ENCODE peak calls at places on chromosomes 12 and 14, in four cellular contexts. One of them, this sample, is unnamed. For H3K9me3, the result is how much of the 10 kb centered on the place peaks cover.

GRCh38 chr12:106133136-106134087 is 5.3 kb downstream of the NUAK1 start:
- DNase-seq in upper lobe of left lung: no peak
- DNase-seq in adipocyte: no peak
- DNase-seq in tibial nerve: no peak
- DNase-seq in this sample: no peak

GRCh38 chr14:56933446-56933845 is 123.2 kb upstream of the OTX2 start:
- DNase-seq in tibial nerve: no peak
- DNase-seq in adipocyte: no peak
- DNase-seq in upper lobe of left lung: no peak
- DNase-seq in this sample: no peak

GRCh38 chr12:95083938-95084337 is 10.5 kb upstream of the NR2C1 start:
- DNase-seq in tibial nerve: no peak
- DNase-seq in adipocyte: peak
- DNase-seq in upper lobe of left lung: no peak
- DNase-seq in this sample: no peak

GRCh38 chr12:93892431-93893210 is 215.4 kb downstream of the CRADD start:
- DNase-seq in tibial nerve: no peak
- DNase-seq in adipocyte: no peak
- DNase-seq in upper lobe of left lung: no peak
- DNase-seq in this sample: no peak

GRCh38 chr12:47082963-47083621 is 3.3 kb upstream of the AMIGO2 start:
- DNase-seq in upper lobe of left lung: peak
- DNase-seq in adipocyte: peak
- DNase-seq in tibial nerve: no peak
- DNase-seq in this sample: no peak

GRCh38 chr14:54901380-54902142 is 1.1 kb downstream of the GCH1 start:
- DNase-seq in tibial nerve: no peak
- DNase-seq in adipocyte: no peak
- DNase-seq in upper lobe of left lung: peak
- DNase-seq in this sample: no peak

GRCh38 chr14:101933209-101933608 is 31.2 kb upstream of the DYNC1H1 start:
- DNase-seq in upper lobe of left lung: no peak
- DNase-seq in adipocyte: no peak
- DNase-seq in tibial nerve: no peak
- DNase-seq in this sample: no peak

GRCh38 chr12:57893460-57894353 is 47.2 kb upstream of the CTDSP2 start:
- DNase-seq in upper lobe of left lung: peak
- DNase-seq in adipocyte: peak
- DNase-seq in tibial nerve: peak
- DNase-seq in this sample: no peak

GRCh38 chr12:119208626-119209061 is 29.9 kb downstream of the HSPB8 start:
- DNase-seq in adipocyte: no peak
- DNase-seq in upper lobe of left lung: peak
- DNase-seq in tibial nerve: peak
- DNase-seq in this sample: peak

GRCh38 chr12:12088761-12089160 is 18.0 kb downstream of the BCL2L14 start:
- DNase-seq in upper lobe of left lung: no peak
- DNase-seq in adipocyte: no peak
- DNase-seq in tibial nerve: no peak
- DNase-seq in this sample: no peak

GRCh38 chr14:61662437-61663311 is 32.6 kb upstream of the HIF1A start:
- DNase-seq in adipocyte: peak
- DNase-seq in tibial nerve: no peak
- DNase-seq in upper lobe of left lung: peak
- DNase-seq in this sample: peak

GRCh38 chr14:90671382-90671781 is 144.8 kb downstream of the TTC7B start:
- DNase-seq in upper lobe of left lung: no peak
- DNase-seq in tibial nerve: no peak
- DNase-seq in adipocyte: no peak
- DNase-seq in this sample: no peak

GRCh38 chr14:49623941-49624806 is 3.6 kb downstream of the MGAT2 start:
- DNase-seq in adipocyte: no peak
- DNase-seq in tibial nerve: no peak
- DNase-seq in upper lobe of left lung: no peak
- DNase-seq in this sample: no peak

GRCh38 chr14:94575730-94576585 is 5.3 kb upstream of the SERPINA5 start:
- DNase-seq in adipocyte: no peak
- DNase-seq in tibial nerve: no peak
- DNase-seq in upper lobe of left lung: no peak
- DNase-seq in this sample: no peak

GRCh38 chr12:89470741-89471504 is 53.7 kb downstream of the GALNT4 start:
- DNase-seq in tibial nerve: no peak
- DNase-seq in adipocyte: peak
- DNase-seq in upper lobe of left lung: no peak
- DNase-seq in this sample: no peak

GRCh38 chr12:15472036-15472435 is 149.7 kb downstream of the PTPRO start:
- DNase-seq in upper lobe of left lung: peak
- DNase-seq in tibial nerve: no peak
- DNase-seq in adipocyte: no peak
- DNase-seq in this sample: no peak

GRCh38 chr12:119804011-119804641 is 73.0 kb downstream of the CIT start:
- DNase-seq in tibial nerve: no peak
- DNase-seq in adipocyte: peak
- DNase-seq in upper lobe of left lung: peak
- DNase-seq in this sample: no peak

GRCh38 chr12:98973395-98973794 is 328.3 kb downstream of the APAF1 start:
- DNase-seq in adipocyte: peak
- DNase-seq in tibial nerve: no peak
- DNase-seq in upper lobe of left lung: no peak
- DNase-seq in this sample: no peak

GRCh38 chr14:80419339-80419738 is 208.0 kb upstream of the DIO2 start:
- DNase-seq in tibial nerve: no peak
- DNase-seq in adipocyte: no peak
- DNase-seq in upper lobe of left lung: no peak
- DNase-seq in this sample: no peak

GRCh38 chr14:41404121-41404520 is 202.6 kb upstream of the LRFN5 start:
- DNase-seq in tibial nerve: no peak
- DNase-seq in adipocyte: no peak
- DNase-seq in upper lobe of left lung: no peak
- DNase-seq in this sample: no peak
- H3K9me3 ChIP-seq in tibial nerve: under half
- H3K9me3 ChIP-seq in adipocyte: under half
- H3K9me3 ChIP-seq in upper lobe of left lung: under half
- H3K9me3 ChIP-seq in this sample: under half

DNA sequence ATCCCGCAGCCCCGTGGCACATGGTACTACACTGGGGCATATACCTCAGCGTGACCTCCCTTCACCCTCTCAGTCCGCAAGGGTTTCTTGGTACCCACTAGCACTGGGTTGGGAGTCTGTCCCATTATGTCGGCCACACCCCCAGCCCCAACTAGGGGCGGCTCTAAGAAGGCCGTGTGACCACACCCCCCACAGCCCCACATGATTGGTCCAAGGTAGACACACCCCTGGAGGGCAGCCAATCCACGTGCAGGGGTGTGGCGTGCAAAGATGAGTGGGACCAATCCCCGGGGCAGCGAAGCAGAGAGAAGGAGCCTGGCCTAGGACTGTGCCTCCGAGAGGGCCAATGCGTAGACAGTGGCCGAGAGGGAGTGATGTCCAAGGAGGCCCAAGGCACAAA is 34.6 kb upstream of the BEGAIN start:
- DNase-seq in upper lobe of left lung: no peak
- DNase-seq in tibial nerve: no peak
- DNase-seq in adipocyte: no peak
- DNase-seq in this sample: no peak
- H3K9me3 ChIP-seq in upper lobe of left lung: under half
- H3K9me3 ChIP-seq in tibial nerve: under half
- H3K9me3 ChIP-seq in adipocyte: under half
- H3K9me3 ChIP-seq in this sample: under half

GRCh38 chr14:32802295-32802694 is 136.4 kb upstream of the NPAS3 start:
- DNase-seq in adipocyte: no peak
- DNase-seq in tibial nerve: no peak
- DNase-seq in upper lobe of left lung: no peak
- DNase-seq in this sample: no peak
- H3K9me3 ChIP-seq in adipocyte: under half
- H3K9me3 ChIP-seq in tibial nerve: under half
- H3K9me3 ChIP-seq in upper lobe of left lung: under half
- H3K9me3 ChIP-seq in this sample: under half

GRCh38 chr14:26402126-26402525 is 195.7 kb downstream of the NOVA1 start:
- DNase-seq in upper lobe of left lung: no peak
- DNase-seq in tibial nerve: no peak
- DNase-seq in adipocyte: no peak
- DNase-seq in this sample: no peak
- H3K9me3 ChIP-seq in upper lobe of left lung: under half
- H3K9me3 ChIP-seq in tibial nerve: under half
- H3K9me3 ChIP-seq in adipocyte: under half
- H3K9me3 ChIP-seq in this sample: under half

GRCh38 chr12:129081755-129082250 is 228.5 kb downstream of the GLT1D1 start:
- DNase-seq in upper lobe of left lung: no peak
- DNase-seq in adipocyte: no peak
- DNase-seq in tibial nerve: no peak
- DNase-seq in this sample: peak

GRCh38 chr12:129080821-129081220 is 227.5 kb downstream of the GLT1D1 start:
- DNase-seq in upper lobe of left lung: no peak
- DNase-seq in tibial nerve: no peak
- DNase-seq in adipocyte: no peak
- DNase-seq in this sample: peak

GRCh38 chr12:129080413-129080812 is 227.1 kb downstream of the GLT1D1 start:
- DNase-seq in adipocyte: no peak
- DNase-seq in tibial nerve: no peak
- DNase-seq in upper lobe of left lung: no peak
- DNase-seq in this sample: no peak

GRCh38 chr12:129082441-129082840 is 229.2 kb downstream of the GLT1D1 start:
- DNase-seq in upper lobe of left lung: no peak
- DNase-seq in tibial nerve: no peak
- DNase-seq in adipocyte: no peak
- DNase-seq in this sample: peak

DNA sequence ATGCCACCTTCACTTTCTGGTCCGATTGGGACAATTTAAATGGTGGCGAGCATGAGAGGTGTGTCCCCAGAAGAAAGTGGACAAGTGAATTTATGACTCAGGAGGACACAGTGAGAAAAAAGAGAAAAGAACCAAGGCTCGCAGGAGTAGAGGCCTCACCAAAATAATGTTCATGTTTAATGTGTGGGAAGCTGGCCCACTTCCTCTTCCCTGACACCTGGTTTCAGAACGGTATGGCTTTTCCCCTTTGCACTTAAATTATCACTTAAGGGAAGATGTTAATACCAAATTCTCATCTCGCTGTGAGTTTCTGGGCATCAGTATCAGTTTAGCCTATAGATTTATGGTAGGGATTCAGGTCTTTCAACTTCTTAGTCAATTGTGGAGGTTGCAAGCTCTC is 226.4 kb downstream of the GLT1D1 start:
- DNase-seq in upper lobe of left lung: no peak
- DNase-seq in adipocyte: no peak
- DNase-seq in tibial nerve: no peak
- DNase-seq in this sample: no peak
- H3K9me3 ChIP-seq in upper lobe of left lung: under half
- H3K9me3 ChIP-seq in adipocyte: under half
- H3K9me3 ChIP-seq in tibial nerve: under half
- H3K9me3 ChIP-seq in this sample: under half

GRCh38 chr12:1391722-1392121 is 202.7 kb downstream of the FBXL14 start:
- DNase-seq in upper lobe of left lung: no peak
- DNase-seq in adipocyte: no peak
- DNase-seq in tibial nerve: no peak
- DNase-seq in this sample: no peak
- H3K9me3 ChIP-seq in upper lobe of left lung: under half
- H3K9me3 ChIP-seq in adipocyte: under half
- H3K9me3 ChIP-seq in tibial nerve: under half
- H3K9me3 ChIP-seq in this sample: under half

DNA sequence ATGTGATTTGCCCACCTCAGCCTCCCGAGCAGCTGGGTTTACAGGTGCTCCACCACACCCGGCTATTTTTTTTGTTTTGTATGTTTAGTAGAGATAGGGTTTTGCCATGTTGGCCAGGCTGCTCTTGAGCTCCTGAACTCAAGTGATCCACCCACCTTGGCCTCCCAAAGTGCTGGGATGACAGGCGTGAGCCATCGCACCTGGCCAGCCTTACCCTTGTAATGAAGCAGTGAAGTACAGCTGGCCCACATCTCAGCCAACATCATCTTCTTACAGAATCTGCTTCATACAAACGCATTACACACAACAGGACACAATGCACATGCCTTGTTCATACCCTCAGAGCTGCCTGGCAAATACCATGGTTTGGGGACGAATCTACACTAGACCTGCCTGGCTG is 31.3 kb upstream of the CHFR start:
- DNase-seq in adipocyte: no peak
- DNase-seq in upper lobe of left lung: no peak
- DNase-seq in tibial nerve: no peak
- DNase-seq in this sample: no peak
- H3K9me3 ChIP-seq in adipocyte: half or more
- H3K9me3 ChIP-seq in upper lobe of left lung: half or more
- H3K9me3 ChIP-seq in tibial nerve: under half
- H3K9me3 ChIP-seq in this sample: half or more

This sample was measured in ascending aorta.